ENCODE peak calls at places on chromosomes 13 and 19, in four cellular contexts. C, J, Z and H are unnamed samples.

GRCh38 chr13:113192902-113193301 is 15.6 kb downstream of the PCID2 start:
- DNase-seq in C (no peak), J (no peak), Z (no peak), H (no peak)

GRCh38 chr13:109575821-109576220 is 210.6 kb downstream of the IRS2 start:
- DNase-seq in C (no peak), J (no peak), Z (no peak), H (peak)

GRCh38 chr13:103246581-103247200 is 180.5 kb upstream of the SLC10A2 start:
- DNase-seq in C (no peak), J (no peak), Z (no peak), H (no peak)

GRCh38 chr19:46192990-46193650 is 36.4 kb upstream of the IGFL1 start:
- DNase-seq in C (no peak), J (peak), Z (peak), H (peak)

GRCh38 chr13:66618702-66619101 is 611.4 kb downstream of the PCDH9 start:
- DNase-seq in C (no peak), J (no peak), Z (peak), H (peak)

GRCh38 chr13:90951663-90952062 is 395.8 kb upstream of the MIR17HG start:
- DNase-seq in C (no peak), J (no peak), Z (no peak), H (no peak)

GRCh38 chr13:110421696-110422395 is 114.8 kb downstream of the COL4A2 start:
- DNase-seq in C (no peak), J (peak), Z (no peak), H (no peak)

GRCh38 chr13:45224181-45224580 is 23.3 kb upstream of the KCTD4 start:
- DNase-seq in C (no peak), J (no peak), Z (no peak), H (no peak)

GRCh38 chr13:66210677-66211076 is 1019.5 kb downstream of the PCDH9 start:
- DNase-seq in C (no peak), J (peak), Z (no peak), H (peak)

GRCh38 chr19:33796164-33797100 is at the start of gene KCTD15:
- DNase-seq in C (no peak), J (peak), Z (no peak), H (peak)

GRCh38 chr13:68234278-68234677 is 1004.1 kb upstream of the PCDH9 start:
- DNase-seq in C (no peak), J (no peak), Z (no peak), H (no peak)

GRCh38 chr19:17248011-17248776 is 2.5 kb upstream of the NR2F6 start:
- DNase-seq in C (no peak), J (no peak), Z (peak), H (no peak)

GRCh38 chr13:32791545-32792172 is 205.4 kb downstream of the PDS5B start:
- DNase-seq in C (peak), J (no peak), Z (peak), H (peak)

GRCh38 chr19:19633711-19634515 is 5.9 kb upstream of the LPAR2 start:
- DNase-seq in C (no peak), J (peak), Z (no peak), H (no peak)

GRCh38 chr19:45215391-45216191 is 29.6 kb downstream of the EXOC3L2 start:
- DNase-seq in C (no peak), J (no peak), Z (no peak), H (no peak)

GRCh38 chr19:3669134-3669436 is 31.2 kb downstream of the PIP5K1C start:
- DNase-seq in C (no peak), J (no peak), Z (no peak), H (no peak)

GRCh38 chr13:34334984-34335661 is 517.2 kb downstream of the RFC3 start:
- DNase-seq in C (no peak), J (no peak), Z (no peak), H (no peak)

GRCh38 chr19:17420267-17420924 is 549 bp downstream of the MVB12A start:
- DNase-seq in C (no peak), J (peak), Z (no peak), H (no peak)

GRCh38 chr13:91017031-91017668 is 330.3 kb upstream of the MIR17HG start:
- DNase-seq in C (peak), J (peak), Z (no peak), H (peak)

GRCh38 chr13:60329221-60329983 is 67.6 kb upstream of the TDRD3 start:
- DNase-seq in C (peak), J (peak), Z (peak), H (peak)

GRCh38 chr13:44764334-44764733 is 188.2 kb upstream of the TSC22D1 start:
- DNase-seq in C (no peak), J (no peak), Z (no peak), H (no peak)

GRCh38 chr19:14770944-14771839 is 7.2 kb downstream of the ADGRE2 start:
- DNase-seq in C (no peak), J (no peak), Z (no peak), H (no peak)

GRCh38 chr13:97273341-97273831 is 51.3 kb downstream of the MBNL2 start:
- DNase-seq in C (no peak), J (no peak), Z (no peak), H (no peak)

GRCh38 chr19:49222011-49222410 is 64.4 kb downstream of the TRPM4 start:
- DNase-seq in C (no peak), J (peak), Z (no peak), H (no peak)

GRCh38 chr19:2119916-2120785 is 23.4 kb downstream of the IZUMO4 start:
- DNase-seq in C (no peak), J (no peak), Z (no peak), H (no peak)

GRCh38 chr13:59047546-59047945 is 1116.2 kb downstream of the DIAPH3 start:
- DNase-seq in C (no peak), J (no peak), Z (no peak), H (no peak)

GRCh38 chr13:23159205-23159586 is 21.6 kb upstream of the SGCG start:
- DNase-seq in C (no peak), J (peak), Z (peak), H (peak)

GRCh38 chr19:24054044-24054935 is 32.7 kb upstream of the ZNF254 start:
- DNase-seq in C (no peak), J (no peak), Z (peak), H (peak)

GRCh38 chr13:97004096-97004876 is 10.0 kb upstream of the OXGR1 start:
- DNase-seq in C (no peak), J (no peak), Z (peak), H (no peak)

GRCh38 chr13:78409172-78409571 is 194.2 kb downstream of the POU4F1 start:
- DNase-seq in C (peak), J (no peak), Z (no peak), H (no peak)

GRCh38 chr19:58181902-58182576 is 822 bp upstream of the ZNF274 start:
- DNase-seq in C (no peak), J (peak), Z (peak), H (peak)

GRCh38 chr19:31351212-31352193 is 2.3 kb upstream of the TSHZ3 start:
- DNase-seq in C (no peak), J (no peak), Z (no peak), H (peak)

GRCh38 chr13:29369060-29369743 is 226.3 kb downstream of the SLC7A1 start:
- DNase-seq in C (peak), J (peak), Z (peak), H (peak)

GRCh38 chr13:99197257-99197651 is 3.4 kb upstream of the UBAC2 start:
- DNase-seq in C (no peak), J (no peak), Z (no peak), H (no peak)

GRCh38 chr19:38551450-38551813 is 66.3 kb downstream of the MAP4K1 start:
- DNase-seq in C (peak), J (peak), Z (no peak), H (no peak)

GRCh38 chr19:17138937-17139598 is 63.5 kb downstream of the MYO9B start:
- DNase-seq in C (no peak), J (no peak), Z (peak), H (no peak)

GRCh38 chr13:28440774-28441532 is 54.0 kb downstream of the FLT1 start:
- DNase-seq in C (no peak), J (no peak), Z (no peak), H (no peak)

GRCh38 chr19:50025794-50026549 is at the start of gene ZNF473:
- DNase-seq in C (no peak), J (peak), Z (peak), H (peak)

GRCh38 chr13:47801555-47801954 is 199.5 kb downstream of the SUCLA2 start:
- DNase-seq in C (no peak), J (no peak), Z (no peak), H (no peak)

GRCh38 chr13:71217827-71218226 is 649.2 kb downstream of the DACH1 start:
- DNase-seq in C (no peak), J (no peak), Z (no peak), H (no peak)
- TF ChIP-seq ESRRA in C (no peak), J (no peak), Z (no peak), H (no peak)

DNA sequence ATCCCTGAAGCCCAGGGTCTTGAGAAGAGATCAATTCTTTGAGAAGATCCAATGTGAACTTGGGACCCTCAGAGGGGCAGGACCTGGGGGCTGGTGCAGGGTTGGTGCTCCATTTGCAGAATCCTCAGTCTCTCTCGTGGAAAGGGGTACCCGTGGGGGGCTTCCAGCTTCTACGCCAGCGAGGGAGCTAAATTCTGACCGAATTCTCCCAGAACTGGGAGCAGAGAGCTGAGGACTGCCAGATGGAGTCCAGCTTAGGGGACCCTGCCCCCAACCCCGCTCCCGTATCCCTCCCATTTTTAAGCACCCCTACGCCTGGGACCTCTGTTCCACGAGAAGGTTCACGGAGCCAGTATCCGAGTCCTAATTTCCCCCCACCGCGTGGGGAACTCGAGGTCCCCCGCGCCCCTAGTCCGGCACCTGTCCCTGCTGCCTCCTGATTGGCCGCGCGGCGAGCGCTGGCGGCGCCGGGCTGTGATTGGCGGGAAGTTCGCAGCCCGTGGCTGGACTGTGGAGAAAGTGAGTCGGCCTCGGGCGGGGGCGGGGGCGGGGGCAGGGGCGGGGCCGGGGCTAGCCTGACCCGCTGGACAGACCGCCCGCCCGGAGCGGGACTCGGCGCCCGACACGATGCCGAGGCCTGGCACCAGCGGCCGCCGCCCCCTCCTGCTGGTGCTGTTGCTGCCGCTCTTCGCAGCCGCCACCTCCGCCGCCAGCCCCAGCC is 4.4 kb upstream of the LTBP4 start:
- DNase-seq in C (no peak), J (peak), Z (peak), H (peak)
- TF ChIP-seq SMC3 in C (no peak), J (no peak), Z (no peak), H (no peak)

GRCh38 chr13:21232196-21232595 is 55.7 kb downstream of the MRPL57 start:
- DNase-seq in C (no peak), J (no peak), Z (no peak), H (no peak)
- TF ChIP-seq JUNB in C (no peak), J (no peak), Z (no peak), H (no peak)

GRCh38 chr13:64471916-64472315 is 2758.2 kb downstream of the PCDH9 start:
- DNase-seq in C (no peak), J (no peak), Z (peak), H (peak)
- TF ChIP-seq ESRRA in C (no peak), J (no peak), Z (no peak), H (no peak)

GRCh38 chr13:49560270-49561063 is 24.9 kb downstream of the RCBTB1 start:
- DNase-seq in C (no peak), J (peak), Z (peak), H (peak)
- TF ChIP-seq SMC3 in C (no peak), J (no peak), Z (peak), H (no peak)

GRCh38 chr19:40035996-40036395 is 20.0 kb downstream of the ZNF780B start:
- DNase-seq in C (no peak), J (no peak), Z (no peak), H (no peak)
- TF ChIP-seq JUNB in C (no peak), J (no peak), Z (no peak), H (no peak)